ENCODE peak calls at places on chromosomes 11 and 22, in six cellular contexts. C is SW480; H is left cardiac atrium; L is activated CD4-positive, alpha-beta T cell treated with anti-CD3 and anti-CD28 coated beads for 24 hours; O is H7; G is activated naive CD4-positive, alpha-beta T cell treated with anti-CD3 and anti-CD28 coated beads, Interleukin-2, amount 50 U/mL, for 72 hours. E is an unnamed sample.
A peak's percentile ranks its signal among the peaks of the same experiment; 100 is the strongest.

GRCh38 chr22:24525416-24526037 is 29.4 kb downstream of the GUCD1 start:
- DNase-seq in C (peak; percentile 70), H (peak; percentile 85), L (peak; percentile 55), O (peak; percentile 84), G (peak; percentile 78), E (peak; percentile 86)

GRCh38 chr11:86696004-86696403 is 23.6 kb upstream of the ME3 start:
- DNase-seq in C (peak; percentile 23), H (no peak), L (no peak), O (no peak), G (no peak), E (no peak)

GRCh38 chr22:45838257-45838891 is 138.6 kb downstream of the WNT7B start:
- DNase-seq in C (no peak), H (no peak), L (no peak), O (no peak), G (no peak), E (no peak)

GRCh38 chr22:43289976-43290663 is 53.1 kb downstream of the SCUBE1 start:
- DNase-seq in C (no peak), H (peak; percentile 44), L (no peak), O (no peak), G (no peak), E (peak; percentile 54)

GRCh38 chr11:62120001-62120400 is 3.8 kb upstream of the INCENP start:
- DNase-seq in C (no peak), H (peak; percentile 55), L (no peak), O (no peak), G (no peak), E (no peak)

GRCh38 chr11:60905551-60906113 is 753 bp downstream of the PRPF19 start:
- DNase-seq in C (peak; percentile 35), H (no peak), L (no peak), O (no peak), G (peak; percentile 66), E (no peak)

GRCh38 chr11:82942376-82942775 is 40.8 kb downstream of the DDIAS start:
- DNase-seq in C (no peak), H (no peak), L (no peak), O (no peak), G (no peak), E (no peak)

GRCh38 chr22:38397189-38398097 is 57.6 kb downstream of the KCNJ4 start:
- DNase-seq in C (no peak), H (peak; percentile 74), L (no peak), O (peak; percentile 75), G (no peak), E (no peak)

GRCh38 chr11:71109586-71109985 is 142.8 kb downstream of the SHANK2 start:
- DNase-seq in C (no peak), H (no peak), L (no peak), O (no peak), G (no peak), E (no peak)

GRCh38 chr11:126790550-126790981 is 210.0 kb downstream of the KIRREL3 start:
- DNase-seq in C (no peak), H (peak; percentile 26), L (no peak), O (peak; percentile 49), G (no peak), E (no peak)

GRCh38 chr11:61392991-61393595 is 706 bp downstream of the TMEM216 start:
- DNase-seq in C (peak; percentile 12), H (no peak), L (no peak), O (peak; percentile 70), G (no peak), E (no peak)

GRCh38 chr11:117911694-117912093 is 17.5 kb downstream of the TMPRSS13 start:
- DNase-seq in C (no peak), H (no peak), L (no peak), O (no peak), G (peak; percentile 46), E (no peak)

GRCh38 chr11:72705442-72706365 is 31.5 kb upstream of the PDE2A start:
- DNase-seq in C (no peak), H (no peak), L (no peak), O (peak; percentile 90), G (no peak), E (no peak)

GRCh38 chr11:78783846-78784245 is 209.2 kb upstream of the NARS2 start:
- DNase-seq in C (no peak), H (no peak), L (no peak), O (no peak), G (no peak), E (no peak)

E was measured in psoas muscle.